ENCODE peak calls at places on chromosomes 12 and 14, in six cellular contexts. One of them, this sample, is unnamed.

GRCh38 chr14:93538411-93538810 is 107.7 kb downstream of the UNC79 start:
- DNase-seq in GM12878: no peak
- DNase-seq in H1: peak; percentile 61
- DNase-seq in GM12891: no peak
- DNase-seq in K562: peak; percentile 20
- DNase-seq in HepG2: no peak
- DNase-seq in this sample: no peak

GRCh38 chr14:100193417-100194357 is 34.2 kb upstream of the DEGS2 start:
- DNase-seq in HepG2: peak; percentile 75
- DNase-seq in GM12891: peak; percentile 44
- DNase-seq in GM12878: no peak
- DNase-seq in H1: no peak
- DNase-seq in K562: peak; percentile 34
- DNase-seq in this sample: no peak

GRCh38 chr14:102923201-102923919 is 897 bp downstream of the AMN start:
- DNase-seq in GM12891: no peak
- DNase-seq in H1: no peak
- DNase-seq in HepG2: peak; percentile 20
- DNase-seq in GM12878: no peak
- DNase-seq in K562: no peak
- DNase-seq in this sample: no peak

GRCh38 chr12:95998611-95999300 is 2.6 kb upstream of the HAL start:
- DNase-seq in GM12878: peak; percentile 34
- DNase-seq in HepG2: peak; percentile 65
- DNase-seq in K562: peak; percentile 61
- DNase-seq in GM12891: peak; percentile 51
- DNase-seq in H1: no peak
- DNase-seq in this sample: peak; percentile 43

GRCh38 chr14:37584211-37585100 is 10.6 kb downstream of the FOXA1 start:
- DNase-seq in GM12891: no peak
- DNase-seq in H1: peak; percentile 67
- DNase-seq in HepG2: no peak
- DNase-seq in K562: no peak
- DNase-seq in GM12878: no peak
- DNase-seq in this sample: no peak

GRCh38 chr12:26828315-26828714 is 4.7 kb downstream of the ITPR2 start:
- DNase-seq in HepG2: no peak
- DNase-seq in GM12878: no peak
- DNase-seq in K562: no peak
- DNase-seq in H1: no peak
- DNase-seq in GM12891: no peak
- DNase-seq in this sample: no peak

GRCh38 chr14:53619625-53620324 is 336.9 kb downstream of the BMP4 start:
- DNase-seq in GM12891: no peak
- DNase-seq in HepG2: no peak
- DNase-seq in GM12878: no peak
- DNase-seq in K562: no peak
- DNase-seq in H1: no peak
- DNase-seq in this sample: no peak

GRCh38 chr12:68646484-68646883 is 35.8 kb downstream of the RAP1B start:
- DNase-seq in H1: no peak
- DNase-seq in GM12891: no peak
- DNase-seq in HepG2: no peak
- DNase-seq in K562: no peak
- DNase-seq in GM12878: no peak
- DNase-seq in this sample: no peak

GRCh38 chr14:101150010-101150409 is 246.5 kb upstream of the RTL1 start:
- DNase-seq in GM12891: no peak
- DNase-seq in HepG2: no peak
- DNase-seq in GM12878: no peak
- DNase-seq in K562: no peak
- DNase-seq in H1: no peak
- DNase-seq in this sample: no peak

GRCh38 chr12:95881331-95881955 is 22.7 kb downstream of the SNRPF start:
- DNase-seq in GM12878: no peak
- DNase-seq in H1: no peak
- DNase-seq in HepG2: no peak
- DNase-seq in GM12891: no peak
- DNase-seq in K562: no peak
- DNase-seq in this sample: no peak

GRCh38 chr12:56474389-56474788 is 6.0 kb downstream of the SPRYD4 start:
- DNase-seq in GM12878: no peak
- DNase-seq in K562: no peak
- DNase-seq in H1: no peak
- DNase-seq in HepG2: no peak
- DNase-seq in GM12891: no peak
- DNase-seq in this sample: no peak

GRCh38 chr12:123602651-123603195 is 824 bp downstream of the DDX55 start:
- DNase-seq in GM12891: no peak
- DNase-seq in HepG2: no peak
- DNase-seq in K562: peak; percentile 28
- DNase-seq in H1: no peak
- DNase-seq in GM12878: no peak
- DNase-seq in this sample: no peak

GRCh38 chr12:124344526-124344925 is 49.6 kb downstream of the RFLNA start:
- DNase-seq in H1: no peak
- DNase-seq in GM12878: no peak
- DNase-seq in HepG2: no peak
- DNase-seq in K562: no peak
- DNase-seq in GM12891: no peak
- DNase-seq in this sample: no peak

GRCh38 chr14:104977008-104977680 is 1.0 kb downstream of the AHNAK2 start:
- DNase-seq in GM12891: no peak
- DNase-seq in H1: no peak
- DNase-seq in GM12878: no peak
- DNase-seq in K562: no peak
- DNase-seq in HepG2: no peak
- DNase-seq in this sample: no peak

GRCh38 chr14:71852201-71852600 is 80.0 kb upstream of the RGS6 start:
- DNase-seq in GM12878: no peak
- DNase-seq in K562: no peak
- DNase-seq in HepG2: no peak
- DNase-seq in H1: no peak
- DNase-seq in GM12891: no peak
- DNase-seq in this sample: no peak

GRCh38 chr14:102829106-102829505 is 51.9 kb downstream of the TRAF3 start:
- DNase-seq in K562: no peak
- DNase-seq in HepG2: no peak
- DNase-seq in H1: no peak
- DNase-seq in GM12878: no peak
- DNase-seq in GM12891: no peak
- DNase-seq in this sample: no peak

GRCh38 chr12:4148418-4149056 is 125.0 kb upstream of the CCND2 start:
- DNase-seq in GM12891: no peak
- DNase-seq in HepG2: no peak
- DNase-seq in K562: no peak
- DNase-seq in GM12878: peak; percentile 93
- DNase-seq in H1: no peak
- DNase-seq in this sample: no peak

GRCh38 chr12:40105265-40105514 is 691 bp downstream of the SLC2A13 start:
- DNase-seq in GM12878: no peak
- DNase-seq in K562: no peak
- DNase-seq in GM12891: no peak
- DNase-seq in HepG2: no peak
- DNase-seq in H1: no peak
- DNase-seq in this sample: no peak

GRCh38 chr12:46400406-46400805 is 27.8 kb upstream of the SLC38A2 start:
- DNase-seq in H1: no peak
- DNase-seq in GM12891: no peak
- DNase-seq in K562: no peak
- DNase-seq in GM12878: no peak
- DNase-seq in HepG2: no peak
- DNase-seq in this sample: no peak

GRCh38 chr12:113395119-113395518 is 8.6 kb downstream of the SDS start:
- DNase-seq in HepG2: no peak
- DNase-seq in GM12878: no peak
- DNase-seq in GM12891: no peak
- DNase-seq in H1: no peak
- DNase-seq in K562: no peak
- DNase-seq in this sample: no peak

GRCh38 chr14:59278111-59278510 is 89.6 kb downstream of the DAAM1 start:
- DNase-seq in GM12878: no peak
- DNase-seq in GM12891: no peak
- DNase-seq in K562: peak; percentile 30
- DNase-seq in H1: no peak
- DNase-seq in HepG2: peak; percentile 91
- DNase-seq in this sample: no peak

GRCh38 chr12:84512751-84513150 is 399.8 kb downstream of the SLC6A15 start:
- DNase-seq in H1: no peak
- DNase-seq in K562: no peak
- DNase-seq in GM12878: no peak
- DNase-seq in GM12891: no peak
- DNase-seq in HepG2: no peak
- DNase-seq in this sample: no peak

GRCh38 chr12:110741795-110742717 is 635 bp downstream of the PPP1CC start:
- DNase-seq in H1: no peak
- DNase-seq in K562: peak; percentile 69
- DNase-seq in GM12878: no peak
- DNase-seq in HepG2: no peak
- DNase-seq in GM12891: no peak
- DNase-seq in this sample: no peak

GRCh38 chr12:88419794-88420193 is 160.5 kb downstream of the KITLG start:
- DNase-seq in K562: no peak
- DNase-seq in GM12878: no peak
- DNase-seq in HepG2: no peak
- DNase-seq in GM12891: no peak
- DNase-seq in H1: no peak
- DNase-seq in this sample: no peak

GRCh38 chr12:88418856-88419497 is 161.3 kb downstream of the KITLG start:
- DNase-seq in GM12878: no peak
- DNase-seq in H1: no peak
- DNase-seq in GM12891: no peak
- DNase-seq in K562: no peak
- DNase-seq in HepG2: no peak
- DNase-seq in this sample: no peak

GRCh38 chr12:88416786-88417185 is 163.5 kb downstream of the KITLG start:
- DNase-seq in GM12891: no peak
- DNase-seq in GM12878: no peak
- DNase-seq in H1: no peak
- DNase-seq in K562: no peak
- DNase-seq in HepG2: no peak
- DNase-seq in this sample: no peak

GRCh38 chr12:88417531-88417930 is 162.7 kb downstream of the KITLG start:
- DNase-seq in GM12891: no peak
- DNase-seq in H1: no peak
- DNase-seq in GM12878: no peak
- DNase-seq in HepG2: no peak
- DNase-seq in K562: no peak
- DNase-seq in this sample: no peak

GRCh38 chr12:88420460-88420859 is 159.8 kb downstream of the KITLG start:
- DNase-seq in H1: no peak
- DNase-seq in GM12878: no peak
- DNase-seq in HepG2: no peak
- DNase-seq in K562: no peak
- DNase-seq in GM12891: no peak
- DNase-seq in this sample: no peak
- TF ChIP-seq POLR2AphosphoS5 in H1: no peak
- TF ChIP-seq POLR2AphosphoS5 in GM12878: no peak
- TF ChIP-seq POLR2AphosphoS5 in HepG2: no peak
- TF ChIP-seq POLR2AphosphoS5 in K562: no peak
- TF ChIP-seq POLR2AphosphoS5 in GM12891: no peak
- TF ChIP-seq POLR2AphosphoS5 in this sample: no peak

DNA sequence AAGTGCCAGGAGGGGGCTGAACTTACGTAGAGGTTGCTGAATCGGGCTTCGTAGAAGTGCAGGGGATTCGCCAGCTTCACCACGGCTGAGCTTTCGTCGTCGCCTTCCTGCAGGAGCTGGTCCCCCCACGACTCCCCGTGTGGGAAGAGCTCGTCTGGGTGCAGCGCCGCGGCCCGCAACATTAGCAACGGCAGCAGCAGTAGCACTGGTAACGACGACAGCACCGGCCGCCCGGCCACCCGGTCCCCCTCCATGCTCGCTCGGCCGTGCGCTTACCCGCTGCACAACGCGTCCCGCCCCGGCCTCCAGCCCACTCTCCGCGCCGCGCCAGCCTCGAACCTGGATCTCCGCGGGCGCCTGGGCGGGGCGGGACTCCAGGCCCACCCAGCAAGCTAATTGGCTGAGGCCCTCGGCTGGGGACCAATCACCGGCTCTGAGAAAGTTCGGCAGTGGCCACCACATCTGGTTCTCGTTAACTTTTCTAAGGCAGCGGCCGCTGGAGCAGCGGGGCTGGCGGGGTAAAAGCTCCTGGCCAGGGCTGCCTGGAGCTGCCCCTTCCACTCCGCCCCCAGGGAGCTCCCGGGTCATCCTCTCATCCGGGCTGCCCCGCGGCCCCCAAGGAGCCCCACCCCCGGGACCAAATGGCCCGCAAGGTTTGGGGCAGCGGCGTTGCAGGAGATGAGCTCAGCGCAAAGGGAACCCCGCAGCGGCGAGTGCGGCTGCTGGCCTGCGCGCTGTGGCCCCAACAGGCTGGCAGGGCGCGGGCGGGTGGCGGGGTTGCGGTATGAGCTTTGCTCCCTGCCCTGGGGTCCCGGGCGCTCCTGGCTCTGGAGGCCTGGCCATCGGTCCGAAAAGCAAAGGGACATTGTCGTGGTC is at the start of gene NID2:
- DNase-seq in GM12878: no peak
- DNase-seq in H1: peak; percentile 92
- DNase-seq in K562: no peak
- DNase-seq in GM12891: peak; percentile 36
- DNase-seq in HepG2: peak; percentile 20
- DNase-seq in this sample: no peak
- TF ChIP-seq POLR2A in GM12878: no peak
- TF ChIP-seq POLR2A in H1: no peak
- TF ChIP-seq POLR2A in K562: no peak
- TF ChIP-seq POLR2A in GM12891: no peak
- TF ChIP-seq POLR2A in HepG2: no peak
- TF ChIP-seq POLR2A in this sample: no peak

DNA sequence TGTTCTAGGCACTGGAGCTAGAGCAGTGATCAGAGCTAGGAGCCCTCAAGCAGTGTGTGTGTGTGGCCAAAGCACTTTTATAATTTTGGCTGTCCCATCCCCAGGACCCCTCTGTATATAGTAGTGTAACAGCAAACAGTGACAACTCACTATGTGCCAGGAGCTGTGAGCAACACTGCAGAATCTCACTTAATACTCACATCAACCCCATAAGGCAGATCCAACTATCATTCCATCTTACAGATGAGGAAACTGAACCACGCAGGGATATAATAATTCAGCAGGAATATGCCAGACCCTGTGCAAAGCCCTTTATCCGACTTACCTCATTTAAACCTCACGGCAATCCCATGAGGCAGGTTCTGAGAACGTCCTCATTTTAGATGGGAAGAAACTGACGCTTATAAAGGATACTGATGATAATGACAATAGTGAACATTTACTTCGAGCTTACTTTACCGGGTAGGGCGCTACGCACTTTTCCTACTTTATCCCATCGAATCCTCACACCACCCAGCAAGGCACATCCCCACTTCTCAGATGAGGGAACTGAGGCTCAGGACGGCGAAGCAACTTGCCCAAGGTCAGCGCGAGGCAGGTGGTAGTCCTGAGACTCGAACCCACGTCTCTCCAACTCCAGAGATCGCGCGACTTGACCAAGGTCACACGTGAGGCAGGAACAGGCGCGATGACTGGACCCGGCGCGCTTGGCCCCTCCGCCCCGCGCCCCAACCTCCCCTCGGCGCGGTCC is 686 bp downstream of the RAB35 start:
- DNase-seq in H1: peak; percentile 65
- DNase-seq in GM12891: no peak
- DNase-seq in HepG2: peak; percentile 41
- DNase-seq in GM12878: no peak
- DNase-seq in K562: peak; percentile 76
- DNase-seq in this sample: peak; percentile 50
- TF ChIP-seq TAF1 in H1: no peak
- TF ChIP-seq TAF1 in GM12891: no peak
- TF ChIP-seq TAF1 in HepG2: no peak
- TF ChIP-seq TAF1 in GM12878: peak; percentile 15
- TF ChIP-seq TAF1 in K562: no peak
- TF ChIP-seq TAF1 in this sample: no peak

GRCh38 chr14:61870163-61870562 is 107.9 kb downstream of the SNAPC1 start:
- DNase-seq in K562: no peak
- DNase-seq in GM12891: no peak
- DNase-seq in H1: no peak
- DNase-seq in HepG2: no peak
- DNase-seq in GM12878: no peak
- DNase-seq in this sample: no peak
- TF ChIP-seq POLR2AphosphoS5 in K562: no peak
- TF ChIP-seq POLR2AphosphoS5 in GM12891: no peak
- TF ChIP-seq POLR2AphosphoS5 in H1: no peak
- TF ChIP-seq POLR2AphosphoS5 in HepG2: no peak
- TF ChIP-seq POLR2AphosphoS5 in GM12878: no peak
- TF ChIP-seq POLR2AphosphoS5 in this sample: no peak

This sample was measured in GM12892.